ENCODE peak calls at places on chromosomes 16 and 17, in nine cellular contexts. One of them, this sample, is unnamed.
A peak's percentile ranks its signal among the peaks of the same experiment; 100 is the strongest.

GRCh38 chr16:23835390-23836077 is at the start of gene PRKCB:
- DNase-seq in GM12891: peak; percentile 91
- DNase-seq in stomach: peak; percentile 68
- DNase-seq in suprapubic skin: peak; percentile 69
- DNase-seq in H1: peak; percentile 51
- DNase-seq in prostate gland: peak; percentile 68
- DNase-seq in GM12892: peak; percentile 93
- DNase-seq in spleen: peak; percentile 98
- DNase-seq in HL-60: peak; percentile 88
- DNase-seq in this sample: peak; percentile 96

GRCh38 chr16:31874354-31875111 is 926 bp downstream of the ZNF267 start:
- DNase-seq in GM12891: no peak
- DNase-seq in stomach: no peak
- DNase-seq in suprapubic skin: no peak
- DNase-seq in H1: no peak
- DNase-seq in prostate gland: no peak
- DNase-seq in GM12892: no peak
- DNase-seq in spleen: no peak
- DNase-seq in HL-60: peak; percentile 49
- DNase-seq in this sample: no peak

GRCh38 chr16:86508028-86508946 is 2.0 kb upstream of the FOXF1 start:
- DNase-seq in GM12891: no peak
- DNase-seq in stomach: no peak
- DNase-seq in suprapubic skin: no peak
- DNase-seq in H1: no peak
- DNase-seq in prostate gland: no peak
- DNase-seq in GM12892: no peak
- DNase-seq in spleen: no peak
- DNase-seq in HL-60: no peak
- DNase-seq in this sample: peak; percentile 70

GRCh38 chr17:9645858-9646555 is 690 bp downstream of the USP43 start:
- DNase-seq in GM12891: peak; percentile 42
- DNase-seq in stomach: peak; percentile 79
- DNase-seq in suprapubic skin: no peak
- DNase-seq in H1: no peak
- DNase-seq in prostate gland: peak; percentile 63
- DNase-seq in GM12892: peak; percentile 33
- DNase-seq in spleen: peak; percentile 75
- DNase-seq in HL-60: peak; percentile 1
- DNase-seq in this sample: peak; percentile 79

GRCh38 chr17:17713839-17714238 is 32.6 kb downstream of the RAI1 start:
- DNase-seq in GM12891: no peak
- DNase-seq in stomach: peak; percentile 69
- DNase-seq in suprapubic skin: no peak
- DNase-seq in H1: no peak
- DNase-seq in prostate gland: no peak
- DNase-seq in GM12892: no peak
- DNase-seq in spleen: no peak
- DNase-seq in HL-60: peak; percentile 56
- DNase-seq in this sample: no peak

GRCh38 chr16:81841709-81842108 is 62.6 kb downstream of the PLCG2 start:
- DNase-seq in GM12891: peak; percentile 35
- DNase-seq in stomach: no peak
- DNase-seq in suprapubic skin: no peak
- DNase-seq in H1: no peak
- DNase-seq in prostate gland: no peak
- DNase-seq in GM12892: no peak
- DNase-seq in spleen: no peak
- DNase-seq in HL-60: no peak
- DNase-seq in this sample: no peak

GRCh38 chr16:50305441-50306061 is 39.2 kb downstream of the ADCY7 start:
- DNase-seq in GM12891: peak; percentile 16
- DNase-seq in stomach: no peak
- DNase-seq in suprapubic skin: peak; percentile 55
- DNase-seq in H1: no peak
- DNase-seq in prostate gland: no peak
- DNase-seq in GM12892: peak; percentile 19
- DNase-seq in spleen: peak; percentile 74
- DNase-seq in HL-60: no peak
- DNase-seq in this sample: no peak

GRCh38 chr17:79627184-79627765 is 16.4 kb upstream of the RBFOX3 start:
- DNase-seq in GM12891: no peak
- DNase-seq in stomach: peak; percentile 15
- DNase-seq in suprapubic skin: peak; percentile 44
- DNase-seq in H1: no peak
- DNase-seq in prostate gland: no peak
- DNase-seq in GM12892: peak; percentile 12
- DNase-seq in spleen: no peak
- DNase-seq in HL-60: no peak
- DNase-seq in this sample: no peak

GRCh38 chr16:882256-882655 is 81.7 kb upstream of the GNG13 start:
- DNase-seq in GM12891: no peak
- DNase-seq in stomach: no peak
- DNase-seq in suprapubic skin: no peak
- DNase-seq in H1: no peak
- DNase-seq in prostate gland: no peak
- DNase-seq in GM12892: no peak
- DNase-seq in spleen: no peak
- DNase-seq in HL-60: no peak
- DNase-seq in this sample: no peak

GRCh38 chr16:456891-457483 is 31.5 kb downstream of the RAB11FIP3 start:
- DNase-seq in GM12891: no peak
- DNase-seq in stomach: peak; percentile 30
- DNase-seq in suprapubic skin: no peak
- DNase-seq in H1: no peak
- DNase-seq in prostate gland: peak; percentile 46
- DNase-seq in GM12892: no peak
- DNase-seq in spleen: no peak
- DNase-seq in HL-60: no peak
- DNase-seq in this sample: no peak

GRCh38 chr17:28861393-28862203 is 6.8 kb downstream of the ERAL1 start:
- DNase-seq in GM12891: no peak
- DNase-seq in stomach: no peak
- DNase-seq in suprapubic skin: no peak
- DNase-seq in H1: no peak
- DNase-seq in prostate gland: no peak
- DNase-seq in GM12892: no peak
- DNase-seq in spleen: no peak
- DNase-seq in HL-60: no peak
- DNase-seq in this sample: peak; percentile 43

GRCh38 chr16:81546781-81547180 is 102.2 kb downstream of the CMIP start:
- DNase-seq in GM12891: no peak
- DNase-seq in stomach: no peak
- DNase-seq in suprapubic skin: no peak
- DNase-seq in H1: no peak
- DNase-seq in prostate gland: no peak
- DNase-seq in GM12892: no peak
- DNase-seq in spleen: peak; percentile 63
- DNase-seq in HL-60: no peak
- DNase-seq in this sample: no peak

DNA sequence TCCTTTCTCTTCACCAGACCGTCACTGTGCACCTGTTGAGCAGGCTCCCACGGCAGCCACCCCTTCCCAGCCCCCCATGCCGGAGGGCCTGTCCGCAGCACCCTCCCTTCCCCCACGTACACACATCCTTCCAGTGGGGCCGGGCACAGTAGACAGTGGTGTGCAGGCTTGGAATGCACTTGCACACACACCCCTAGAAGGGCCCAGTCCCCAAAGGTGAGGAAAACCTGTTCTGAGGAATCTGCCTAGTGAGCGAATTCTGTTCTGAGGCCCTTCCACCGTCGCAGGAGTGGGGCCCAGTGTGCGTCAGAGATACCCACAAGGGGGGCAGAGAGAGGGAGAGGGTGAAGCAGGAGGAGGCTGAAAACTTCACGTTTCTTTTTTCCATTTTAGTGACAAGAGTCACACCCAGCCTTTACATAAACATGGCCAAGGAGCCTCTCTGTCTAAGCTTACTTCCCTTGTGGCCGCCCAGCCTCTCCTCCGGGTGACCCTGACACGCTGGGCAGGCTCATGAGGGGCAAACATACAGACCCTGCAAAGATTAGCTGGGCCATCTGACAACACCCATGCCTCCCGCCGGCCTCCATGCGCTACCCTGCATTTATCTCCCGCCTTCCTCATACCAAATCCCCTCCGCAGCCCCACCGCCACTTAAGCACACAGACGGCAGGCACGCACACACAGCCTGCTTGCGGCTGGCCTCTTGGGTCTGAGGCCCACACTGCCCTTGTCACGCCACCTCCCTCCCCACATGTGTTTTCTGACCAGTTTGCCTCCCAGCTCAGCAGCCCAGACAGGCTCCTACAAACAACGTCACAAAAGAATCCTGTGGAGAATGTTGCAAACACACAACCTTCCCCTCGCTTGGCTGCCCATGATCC is 1.8 kb downstream of the ZBTB4 start:
- DNase-seq in GM12891: no peak
- DNase-seq in stomach: peak; percentile 60
- DNase-seq in suprapubic skin: no peak
- DNase-seq in H1: no peak
- DNase-seq in prostate gland: no peak
- DNase-seq in GM12892: no peak
- DNase-seq in spleen: peak; percentile 81
- DNase-seq in HL-60: no peak
- DNase-seq in this sample: peak; percentile 24
- TF ChIP-seq POLR2AphosphoS5 in GM12891: no peak
- TF ChIP-seq POLR2AphosphoS5 in stomach: peak; percentile 43
- TF ChIP-seq POLR2AphosphoS5 in suprapubic skin: no peak
- TF ChIP-seq POLR2AphosphoS5 in H1: no peak
- TF ChIP-seq POLR2AphosphoS5 in prostate gland: peak; percentile 11
- TF ChIP-seq POLR2AphosphoS5 in GM12892: no peak
- TF ChIP-seq POLR2AphosphoS5 in spleen: peak; percentile 71
- TF ChIP-seq POLR2AphosphoS5 in HL-60: no peak
- TF ChIP-seq POLR2AphosphoS5 in this sample: no peak

GRCh38 chr16:48997946-48998345 is 283.7 kb downstream of the CBLN1 start:
- DNase-seq in GM12891: no peak
- DNase-seq in stomach: no peak
- DNase-seq in suprapubic skin: no peak
- DNase-seq in H1: no peak
- DNase-seq in prostate gland: no peak
- DNase-seq in GM12892: no peak
- DNase-seq in spleen: no peak
- DNase-seq in HL-60: no peak
- DNase-seq in this sample: no peak
- TF ChIP-seq POLR2AphosphoS5 in GM12891: no peak
- TF ChIP-seq POLR2AphosphoS5 in stomach: no peak
- TF ChIP-seq POLR2AphosphoS5 in suprapubic skin: no peak
- TF ChIP-seq POLR2AphosphoS5 in H1: no peak
- TF ChIP-seq POLR2AphosphoS5 in prostate gland: no peak
- TF ChIP-seq POLR2AphosphoS5 in GM12892: no peak
- TF ChIP-seq POLR2AphosphoS5 in spleen: no peak
- TF ChIP-seq POLR2AphosphoS5 in HL-60: no peak
- TF ChIP-seq POLR2AphosphoS5 in this sample: no peak

GRCh38 chr17:12664894-12665262 is 812 bp upstream of the MYOCD start:
- DNase-seq in GM12891: no peak
- DNase-seq in stomach: no peak
- DNase-seq in suprapubic skin: no peak
- DNase-seq in H1: no peak
- DNase-seq in prostate gland: no peak
- DNase-seq in GM12892: no peak
- DNase-seq in spleen: no peak
- DNase-seq in HL-60: no peak
- DNase-seq in this sample: peak; percentile 47

GRCh38 chr17:12664252-12664651 is 1.4 kb upstream of the MYOCD start:
- DNase-seq in GM12891: no peak
- DNase-seq in stomach: no peak
- DNase-seq in suprapubic skin: no peak
- DNase-seq in H1: no peak
- DNase-seq in prostate gland: no peak
- DNase-seq in GM12892: no peak
- DNase-seq in spleen: no peak
- DNase-seq in HL-60: no peak
- DNase-seq in this sample: no peak

GRCh38 chr17:12666718-12667117 is 1.0 kb downstream of the MYOCD start:
- DNase-seq in GM12891: no peak
- DNase-seq in stomach: no peak
- DNase-seq in suprapubic skin: no peak
- DNase-seq in H1: no peak
- DNase-seq in prostate gland: no peak
- DNase-seq in GM12892: no peak
- DNase-seq in spleen: no peak
- DNase-seq in HL-60: no peak
- DNase-seq in this sample: no peak

GRCh38 chr17:12667299-12667958 is 1.7 kb downstream of the MYOCD start:
- DNase-seq in GM12891: peak; percentile 18
- DNase-seq in stomach: no peak
- DNase-seq in suprapubic skin: no peak
- DNase-seq in H1: peak; percentile 19
- DNase-seq in prostate gland: no peak
- DNase-seq in GM12892: no peak
- DNase-seq in spleen: no peak
- DNase-seq in HL-60: peak; percentile 19
- DNase-seq in this sample: peak; percentile 88

DNA sequence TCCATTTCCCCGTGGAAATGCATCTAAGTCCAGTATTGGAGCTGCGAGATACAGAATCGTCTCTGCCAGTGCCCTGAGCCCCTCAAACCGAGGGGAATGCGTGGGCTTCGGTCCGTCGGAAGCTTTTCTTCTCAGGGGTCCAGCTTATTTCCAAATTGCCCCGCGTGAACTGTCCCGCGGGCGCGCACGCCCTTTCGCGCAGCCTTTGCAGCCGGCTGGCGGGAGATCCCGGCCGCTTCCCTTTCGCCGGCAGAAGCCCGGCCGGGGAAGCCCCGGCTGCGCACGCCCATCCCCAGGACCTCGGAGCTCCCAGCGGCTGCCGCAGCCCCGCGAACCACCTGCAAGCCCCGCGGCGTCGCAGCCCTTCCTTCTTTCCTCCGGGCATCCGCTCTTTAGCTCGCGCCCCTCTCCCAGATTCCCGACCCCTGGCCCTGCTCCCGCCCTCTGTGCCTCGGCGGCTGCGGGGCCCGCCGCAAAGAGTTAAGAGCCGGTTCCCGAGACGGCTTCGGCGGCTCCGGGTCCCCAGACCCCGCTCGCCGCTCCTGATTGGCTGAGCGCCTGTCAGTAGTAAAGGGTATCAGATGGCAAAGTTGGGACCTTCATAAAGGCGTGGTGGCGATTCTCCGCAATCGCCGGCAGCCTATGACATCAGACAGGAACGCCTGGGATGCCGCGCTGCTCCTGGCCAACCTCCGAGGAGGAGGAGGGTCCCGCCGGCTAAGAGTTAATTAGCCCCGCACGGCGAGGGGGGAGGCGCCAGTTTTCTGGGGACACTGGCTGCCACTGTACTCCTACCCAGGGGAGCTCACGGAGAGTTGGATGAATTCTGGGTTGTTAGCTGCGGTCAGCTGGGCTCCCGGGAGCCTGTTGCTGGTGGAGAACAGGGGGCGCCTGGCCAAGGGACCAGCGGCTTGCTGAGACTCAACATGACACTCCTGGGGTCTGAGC is at the start of gene MYOCD:
- DNase-seq in GM12891: peak; percentile 42
- DNase-seq in stomach: peak; percentile 27
- DNase-seq in suprapubic skin: no peak
- DNase-seq in H1: peak; percentile 79
- DNase-seq in prostate gland: no peak
- DNase-seq in GM12892: peak; percentile 42
- DNase-seq in spleen: no peak
- DNase-seq in HL-60: no peak
- DNase-seq in this sample: peak; percentile 94
- TF ChIP-seq POLR2AphosphoS5 in GM12891: no peak
- TF ChIP-seq POLR2AphosphoS5 in stomach: no peak
- TF ChIP-seq POLR2AphosphoS5 in suprapubic skin: no peak
- TF ChIP-seq POLR2AphosphoS5 in H1: no peak
- TF ChIP-seq POLR2AphosphoS5 in prostate gland: no peak
- TF ChIP-seq POLR2AphosphoS5 in GM12892: no peak
- TF ChIP-seq POLR2AphosphoS5 in spleen: no peak
- TF ChIP-seq POLR2AphosphoS5 in HL-60: no peak
- TF ChIP-seq POLR2AphosphoS5 in this sample: no peak

GRCh38 chr17:82020874-82021727 is 1.6 kb downstream of the CENPX start:
- DNase-seq in GM12891: no peak
- DNase-seq in stomach: peak; percentile 81
- DNase-seq in suprapubic skin: no peak
- DNase-seq in H1: no peak
- DNase-seq in prostate gland: peak; percentile 72
- DNase-seq in GM12892: no peak
- DNase-seq in spleen: no peak
- DNase-seq in HL-60: peak; percentile 75
- DNase-seq in this sample: peak; percentile 53
- TF ChIP-seq POLR2AphosphoS5 in GM12891: no peak
- TF ChIP-seq POLR2AphosphoS5 in stomach: peak; percentile 49
- TF ChIP-seq POLR2AphosphoS5 in suprapubic skin: no peak
- TF ChIP-seq POLR2AphosphoS5 in H1: no peak
- TF ChIP-seq POLR2AphosphoS5 in prostate gland: peak; percentile 48
- TF ChIP-seq POLR2AphosphoS5 in GM12892: no peak
- TF ChIP-seq POLR2AphosphoS5 in spleen: peak; percentile 37
- TF ChIP-seq POLR2AphosphoS5 in HL-60: no peak
- TF ChIP-seq POLR2AphosphoS5 in this sample: no peak

This sample was measured in GM23338.